ENCODE peak calls at places on chromosomes 12 and 14, in nine cellular contexts. J is lower lobe of right lung; X is psoas muscle; N is lung; R is foreskin fibroblast; Q is AG09309; L is transverse colon; A is CD8-positive, alpha-beta T cell; V is fibroblast of lung. Z is an unnamed sample.

GRCh38 chr12:65343801-65344200 is 65.3 kb downstream of the MSRB3 start:
- DNase-seq in J (no peak), X (no peak), N (no peak), R (no peak), Q (no peak), L (no peak), A (no peak), V (no peak), Z (no peak)

GRCh38 chr14:78690836-78691235 is 520.7 kb downstream of the NRXN3 start:
- DNase-seq in J (no peak), X (no peak), N (no peak), R (no peak), Q (no peak), L (no peak), A (no peak), V (no peak), Z (no peak)

GRCh38 chr14:66234411-66234810 is 251.8 kb upstream of the CCDC196 start:
- DNase-seq in J (no peak), X (no peak), N (no peak), R (no peak), Q (no peak), L (no peak), A (no peak), V (no peak), Z (no peak)

GRCh38 chr12:108482717-108483212 is 32.3 kb upstream of the FICD start:
- DNase-seq in J (no peak), X (no peak), N (no peak), R (no peak), Q (peak), L (no peak), A (no peak), V (no peak), Z (peak)

GRCh38 chr14:56514663-56515371 is 64.8 kb upstream of the TMEM260 start:
- DNase-seq in J (no peak), X (no peak), N (no peak), R (peak), Q (peak), L (no peak), A (no peak), V (peak), Z (no peak)

GRCh38 chr14:40093800-40094199 is 661.6 kb upstream of the FBXO33 start:
- DNase-seq in J (no peak), X (no peak), N (no peak), R (no peak), Q (no peak), L (no peak), A (no peak), V (no peak), Z (no peak)

GRCh38 chr12:32534698-32535097 is 135.3 kb downstream of the FGD4 start:
- DNase-seq in J (no peak), X (no peak), N (no peak), R (no peak), Q (no peak), L (no peak), A (no peak), V (no peak), Z (no peak)

GRCh38 chr12:106248849-106249371 is 1.1 kb upstream of the CKAP4 start:
- DNase-seq in J (peak), X (no peak), N (no peak), R (peak), Q (no peak), L (peak), A (peak), V (peak), Z (no peak)

GRCh38 chr14:98160901-98161300 is 1111.1 kb downstream of the BCL11B start:
- DNase-seq in J (no peak), X (no peak), N (no peak), R (no peak), Q (no peak), L (no peak), A (no peak), V (no peak), Z (no peak)

GRCh38 chr12:25675808-25676207 is 122.7 kb upstream of the LMNTD1 start:
- DNase-seq in J (no peak), X (no peak), N (no peak), R (no peak), Q (no peak), L (no peak), A (no peak), V (no peak), Z (peak)

GRCh38 chr12:51661836-51662235 is 70.8 kb downstream of the SCN8A start:
- DNase-seq in J (no peak), X (no peak), N (no peak), R (peak), Q (no peak), L (no peak), A (no peak), V (no peak), Z (no peak)

GRCh38 chr14:95490727-95491451 is 25.6 kb downstream of the SYNE3 start:
- DNase-seq in J (no peak), X (no peak), N (no peak), R (peak), Q (no peak), L (peak), A (no peak), V (peak), Z (no peak)

DNA sequence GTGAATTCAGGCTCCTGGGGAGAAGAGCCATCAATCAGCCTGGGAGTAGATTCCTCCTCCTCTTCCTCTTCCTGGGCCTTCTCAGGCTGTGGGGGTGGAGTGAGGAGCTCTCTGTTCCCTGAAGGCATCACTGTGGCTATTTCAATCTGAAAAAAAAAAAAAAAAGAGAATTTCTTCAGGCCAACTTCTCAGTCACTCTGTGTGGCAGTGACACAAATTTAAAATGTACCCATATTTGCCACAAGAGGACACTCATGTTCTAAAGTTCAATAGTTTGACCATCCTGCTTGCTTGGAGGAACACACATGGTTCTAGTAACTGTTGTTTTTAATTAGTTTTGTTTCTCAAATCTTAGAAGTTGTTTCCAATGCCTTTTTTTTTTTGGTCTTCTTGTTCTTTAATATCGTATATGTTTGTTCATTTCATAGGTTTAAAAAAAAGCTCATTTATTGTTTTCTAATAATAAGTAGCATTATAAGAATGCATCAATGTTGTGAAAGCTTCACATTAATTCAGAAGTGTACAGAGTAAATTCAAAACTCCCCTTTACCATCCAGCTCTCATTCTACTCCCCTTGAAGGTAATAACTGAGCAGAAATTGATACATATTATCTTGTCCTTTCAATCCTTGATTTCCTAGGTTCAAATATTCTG is 23.3 kb upstream of the CCER1 start:
- DNase-seq in J (no peak), X (no peak), N (no peak), R (peak), Q (peak), L (no peak), A (no peak), V (peak), Z (peak)
- TF ChIP-seq CTCF in J (peak), X (peak), N (peak), R (peak), Q (peak), L (peak), A (no peak), V (peak), Z (peak)

GRCh38 chr12:30822385-30823139 is 67.8 kb upstream of the CAPRIN2 start:
- DNase-seq in J (peak), X (peak), N (peak), R (peak), Q (no peak), L (peak), A (peak), V (peak), Z (no peak)
- H3K4me3 ChIP-seq in J (peak), X (peak), N (peak), R (peak), Q (peak), L (peak), A (peak), V (peak), Z (peak)

GRCh38 chr12:68270358-68270757 is 17.0 kb upstream of the IL22 start:
- DNase-seq in J (no peak), X (no peak), N (no peak), R (no peak), Q (no peak), L (no peak), A (no peak), V (no peak), Z (no peak)

GRCh38 chr12:68276400-68276930 is 23.1 kb upstream of the IL22 start:
- DNase-seq in J (no peak), X (no peak), N (no peak), R (no peak), Q (no peak), L (no peak), A (no peak), V (peak), Z (no peak)

GRCh38 chr12:68271346-68271745 is 17.9 kb upstream of the IL22 start:
- DNase-seq in J (no peak), X (no peak), N (no peak), R (peak), Q (no peak), L (no peak), A (no peak), V (peak), Z (no peak)

GRCh38 chr12:68269727-68270126 is 16.3 kb upstream of the IL22 start:
- DNase-seq in J (no peak), X (no peak), N (no peak), R (no peak), Q (no peak), L (no peak), A (no peak), V (no peak), Z (no peak)

GRCh38 chr12:68272732-68273131 is 19.3 kb upstream of the IL22 start:
- DNase-seq in J (no peak), X (no peak), N (no peak), R (no peak), Q (no peak), L (no peak), A (no peak), V (no peak), Z (no peak)
- TF ChIP-seq CTCF in J (no peak), X (no peak), N (no peak), R (no peak), Q (no peak), L (no peak), A (no peak), V (no peak), Z (no peak)

GRCh38 chr14:29925736-29926135 is 1.9 kb downstream of the PRKD1 start:
- DNase-seq in J (no peak), X (no peak), N (no peak), R (peak), Q (no peak), L (no peak), A (no peak), V (peak), Z (no peak)
- H3K4me3 ChIP-seq in J (peak), X (no peak), N (no peak), R (peak), Q (peak), L (no peak), A (no peak), V (peak), Z (peak)

GRCh38 chr14:101872333-101872732 is 92.0 kb upstream of the DYNC1H1 start:
- DNase-seq in J (no peak), X (no peak), N (no peak), R (no peak), Q (no peak), L (no peak), A (no peak), V (no peak), Z (no peak)

GRCh38 chr14:101870273-101870939 is 94.0 kb upstream of the DYNC1H1 start:
- DNase-seq in J (no peak), X (no peak), N (no peak), R (no peak), Q (no peak), L (no peak), A (no peak), V (no peak), Z (no peak)

GRCh38 chr14:101865288-101865687 is 99.1 kb upstream of the DYNC1H1 start:
- DNase-seq in J (no peak), X (no peak), N (no peak), R (no peak), Q (no peak), L (no peak), A (no peak), V (no peak), Z (no peak)

GRCh38 chr14:101867854-101868253 is 96.5 kb upstream of the DYNC1H1 start:
- DNase-seq in J (no peak), X (no peak), N (no peak), R (no peak), Q (no peak), L (no peak), A (no peak), V (no peak), Z (no peak)

DNA sequence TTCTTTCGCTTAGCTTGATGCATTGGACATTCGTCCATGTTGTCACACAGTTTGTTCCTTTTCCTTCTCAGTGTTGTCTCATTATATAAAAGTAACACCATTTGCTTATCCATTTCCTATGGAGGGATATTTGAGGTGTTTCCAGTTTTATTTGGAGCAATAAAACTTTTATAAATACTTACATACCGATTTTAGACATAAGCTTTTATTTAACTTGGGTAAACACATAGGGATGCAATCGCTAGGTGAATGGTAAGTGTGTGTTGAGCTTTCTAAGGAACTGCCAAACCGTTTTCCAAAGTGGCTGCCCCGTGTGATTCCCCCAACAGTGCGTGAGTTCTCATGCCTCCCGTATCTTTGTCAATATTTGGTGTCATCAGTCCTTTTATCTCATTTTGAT is 95.2 kb upstream of the DYNC1H1 start:
- DNase-seq in J (no peak), X (no peak), N (no peak), R (no peak), Q (no peak), L (no peak), A (no peak), V (no peak), Z (no peak)
- TF ChIP-seq CTCF in J (no peak), X (no peak), N (no peak), R (no peak), Q (no peak), L (no peak), A (no peak), V (no peak), Z (no peak)

GRCh38 chr12:120231316-120232011 is 30.6 kb upstream of the RPLP0 start:
- DNase-seq in J (peak), X (no peak), N (peak), R (peak), Q (peak), L (peak), A (peak), V (peak), Z (peak)
- H3K4me3 ChIP-seq in J (peak), X (peak), N (no peak), R (peak), Q (no peak), L (no peak), A (no peak), V (peak), Z (no peak)